ENCODE peak calls at places on chromosome 16, in ten cellular contexts. One of them, this sample, is unnamed.

GRCh38 chr16:26816885-26817571 is 249.7 kb upstream of the C16orf82 start:
- DNase-seq in CD4-positive, alpha-beta memory T cell: no peak
- DNase-seq in activated CD4-positive, alpha-beta T cell treated with anti-CD3 and anti-CD28 coated beads, Interleukin-2, amount 50 U/mL, for 48 hours: no peak
- DNase-seq in left kidney: peak; percentile 36
- DNase-seq in cardiac fibroblast: peak; percentile 33
- DNase-seq in T-helper 2 cell: no peak
- DNase-seq in tibial nerve: no peak
- DNase-seq in T1000: peak; percentile 28
- DNase-seq in NCI-H748 treated with DMSO at 0.1 percent for 48 hours: no peak
- DNase-seq in caudate nucleus: no peak
- DNase-seq in this sample: no peak

GRCh38 chr16:84207869-84208268 is 16.9 kb downstream of the ADAD2 start:
- DNase-seq in CD4-positive, alpha-beta memory T cell: no peak
- DNase-seq in activated CD4-positive, alpha-beta T cell treated with anti-CD3 and anti-CD28 coated beads, Interleukin-2, amount 50 U/mL, for 48 hours: no peak
- DNase-seq in left kidney: peak; percentile 53
- DNase-seq in cardiac fibroblast: no peak
- DNase-seq in T-helper 2 cell: no peak
- DNase-seq in tibial nerve: no peak
- DNase-seq in T1000: no peak
- DNase-seq in NCI-H748 treated with DMSO at 0.1 percent for 48 hours: no peak
- DNase-seq in caudate nucleus: no peak
- DNase-seq in this sample: no peak

GRCh38 chr16:53773150-53773846 is 69.3 kb downstream of the FTO start:
- DNase-seq in CD4-positive, alpha-beta memory T cell: no peak
- DNase-seq in activated CD4-positive, alpha-beta T cell treated with anti-CD3 and anti-CD28 coated beads, Interleukin-2, amount 50 U/mL, for 48 hours: no peak
- DNase-seq in left kidney: peak; percentile 94
- DNase-seq in cardiac fibroblast: peak; percentile 90
- DNase-seq in T-helper 2 cell: peak; percentile 74
- DNase-seq in tibial nerve: no peak
- DNase-seq in T1000: no peak
- DNase-seq in NCI-H748 treated with DMSO at 0.1 percent for 48 hours: peak; percentile 56
- DNase-seq in caudate nucleus: no peak
- DNase-seq in this sample: peak; percentile 60

GRCh38 chr16:86044881-86045600 is 146.1 kb downstream of the IRF8 start:
- DNase-seq in CD4-positive, alpha-beta memory T cell: peak; percentile 68
- DNase-seq in activated CD4-positive, alpha-beta T cell treated with anti-CD3 and anti-CD28 coated beads, Interleukin-2, amount 50 U/mL, for 48 hours: peak; percentile 17
- DNase-seq in left kidney: no peak
- DNase-seq in cardiac fibroblast: no peak
- DNase-seq in T-helper 2 cell: peak; percentile 23
- DNase-seq in tibial nerve: no peak
- DNase-seq in T1000: no peak
- DNase-seq in NCI-H748 treated with DMSO at 0.1 percent for 48 hours: no peak
- DNase-seq in caudate nucleus: no peak
- DNase-seq in this sample: no peak

GRCh38 chr16:88972349-88972748 is 4.7 kb downstream of the CBFA2T3 start:
- DNase-seq in CD4-positive, alpha-beta memory T cell: no peak
- DNase-seq in activated CD4-positive, alpha-beta T cell treated with anti-CD3 and anti-CD28 coated beads, Interleukin-2, amount 50 U/mL, for 48 hours: no peak
- DNase-seq in left kidney: peak; percentile 44
- DNase-seq in cardiac fibroblast: no peak
- DNase-seq in T-helper 2 cell: no peak
- DNase-seq in tibial nerve: no peak
- DNase-seq in T1000: no peak
- DNase-seq in NCI-H748 treated with DMSO at 0.1 percent for 48 hours: no peak
- DNase-seq in caudate nucleus: no peak
- DNase-seq in this sample: no peak

GRCh38 chr16:17318200-17318599 is 152.6 kb downstream of the XYLT1 start:
- DNase-seq in CD4-positive, alpha-beta memory T cell: no peak
- DNase-seq in activated CD4-positive, alpha-beta T cell treated with anti-CD3 and anti-CD28 coated beads, Interleukin-2, amount 50 U/mL, for 48 hours: no peak
- DNase-seq in left kidney: peak; percentile 79
- DNase-seq in cardiac fibroblast: peak; percentile 68
- DNase-seq in T-helper 2 cell: no peak
- DNase-seq in tibial nerve: no peak
- DNase-seq in T1000: no peak
- DNase-seq in NCI-H748 treated with DMSO at 0.1 percent for 48 hours: no peak
- DNase-seq in caudate nucleus: no peak
- DNase-seq in this sample: no peak

GRCh38 chr16:81251871-81252270 is 13.4 kb downstream of the BCO1 start:
- DNase-seq in CD4-positive, alpha-beta memory T cell: no peak
- DNase-seq in activated CD4-positive, alpha-beta T cell treated with anti-CD3 and anti-CD28 coated beads, Interleukin-2, amount 50 U/mL, for 48 hours: no peak
- DNase-seq in left kidney: peak; percentile 21
- DNase-seq in cardiac fibroblast: no peak
- DNase-seq in T-helper 2 cell: no peak
- DNase-seq in tibial nerve: no peak
- DNase-seq in T1000: no peak
- DNase-seq in NCI-H748 treated with DMSO at 0.1 percent for 48 hours: no peak
- DNase-seq in caudate nucleus: no peak
- DNase-seq in this sample: no peak

GRCh38 chr16:12096828-12097522 is 120.4 kb downstream of the SNX29 start:
- DNase-seq in CD4-positive, alpha-beta memory T cell: no peak
- DNase-seq in activated CD4-positive, alpha-beta T cell treated with anti-CD3 and anti-CD28 coated beads, Interleukin-2, amount 50 U/mL, for 48 hours: no peak
- DNase-seq in left kidney: peak; percentile 89
- DNase-seq in cardiac fibroblast: no peak
- DNase-seq in T-helper 2 cell: no peak
- DNase-seq in tibial nerve: no peak
- DNase-seq in T1000: no peak
- DNase-seq in NCI-H748 treated with DMSO at 0.1 percent for 48 hours: no peak
- DNase-seq in caudate nucleus: no peak
- DNase-seq in this sample: no peak

GRCh38 chr16:85202051-85202601 is 89.9 kb upstream of the CIBAR2 start:
- DNase-seq in CD4-positive, alpha-beta memory T cell: no peak
- DNase-seq in activated CD4-positive, alpha-beta T cell treated with anti-CD3 and anti-CD28 coated beads, Interleukin-2, amount 50 U/mL, for 48 hours: no peak
- DNase-seq in left kidney: no peak
- DNase-seq in cardiac fibroblast: no peak
- DNase-seq in T-helper 2 cell: no peak
- DNase-seq in tibial nerve: no peak
- DNase-seq in T1000: no peak
- DNase-seq in NCI-H748 treated with DMSO at 0.1 percent for 48 hours: no peak
- DNase-seq in caudate nucleus: no peak
- DNase-seq in this sample: no peak

GRCh38 chr16:2752850-2753522 is 548 bp downstream of the SRRM2 start:
- DNase-seq in CD4-positive, alpha-beta memory T cell: peak; percentile 67
- DNase-seq in activated CD4-positive, alpha-beta T cell treated with anti-CD3 and anti-CD28 coated beads, Interleukin-2, amount 50 U/mL, for 48 hours: peak; percentile 77
- DNase-seq in left kidney: peak; percentile 94
- DNase-seq in cardiac fibroblast: peak; percentile 80
- DNase-seq in T-helper 2 cell: peak; percentile 84
- DNase-seq in tibial nerve: peak; percentile 63
- DNase-seq in T1000: peak; percentile 87
- DNase-seq in NCI-H748 treated with DMSO at 0.1 percent for 48 hours: peak; percentile 9
- DNase-seq in caudate nucleus: peak; percentile 45
- DNase-seq in this sample: peak; percentile 48

GRCh38 chr16:53257001-53257400 is 177.3 kb upstream of the RBL2 start:
- DNase-seq in CD4-positive, alpha-beta memory T cell: no peak
- DNase-seq in activated CD4-positive, alpha-beta T cell treated with anti-CD3 and anti-CD28 coated beads, Interleukin-2, amount 50 U/mL, for 48 hours: no peak
- DNase-seq in left kidney: no peak
- DNase-seq in cardiac fibroblast: peak; percentile 74
- DNase-seq in T-helper 2 cell: no peak
- DNase-seq in tibial nerve: no peak
- DNase-seq in T1000: no peak
- DNase-seq in NCI-H748 treated with DMSO at 0.1 percent for 48 hours: no peak
- DNase-seq in caudate nucleus: no peak
- DNase-seq in this sample: no peak

GRCh38 chr16:60059141-60059540 is 1325.0 kb upstream of the GOT2 start:
- DNase-seq in CD4-positive, alpha-beta memory T cell: no peak
- DNase-seq in activated CD4-positive, alpha-beta T cell treated with anti-CD3 and anti-CD28 coated beads, Interleukin-2, amount 50 U/mL, for 48 hours: no peak
- DNase-seq in left kidney: no peak
- DNase-seq in cardiac fibroblast: no peak
- DNase-seq in T-helper 2 cell: no peak
- DNase-seq in tibial nerve: no peak
- DNase-seq in T1000: no peak
- DNase-seq in NCI-H748 treated with DMSO at 0.1 percent for 48 hours: no peak
- DNase-seq in caudate nucleus: no peak
- DNase-seq in this sample: no peak

GRCh38 chr16:83418565-83418964 is 389.2 kb upstream of the HSBP1 start:
- DNase-seq in CD4-positive, alpha-beta memory T cell: no peak
- DNase-seq in activated CD4-positive, alpha-beta T cell treated with anti-CD3 and anti-CD28 coated beads, Interleukin-2, amount 50 U/mL, for 48 hours: no peak
- DNase-seq in left kidney: no peak
- DNase-seq in cardiac fibroblast: no peak
- DNase-seq in T-helper 2 cell: no peak
- DNase-seq in tibial nerve: no peak
- DNase-seq in T1000: no peak
- DNase-seq in NCI-H748 treated with DMSO at 0.1 percent for 48 hours: no peak
- DNase-seq in caudate nucleus: no peak
- DNase-seq in this sample: no peak

GRCh38 chr16:23348579-23349469 is 46.7 kb downstream of the SCNN1B start:
- DNase-seq in CD4-positive, alpha-beta memory T cell: no peak
- DNase-seq in activated CD4-positive, alpha-beta T cell treated with anti-CD3 and anti-CD28 coated beads, Interleukin-2, amount 50 U/mL, for 48 hours: no peak
- DNase-seq in left kidney: peak; percentile 16
- DNase-seq in cardiac fibroblast: no peak
- DNase-seq in T-helper 2 cell: no peak
- DNase-seq in tibial nerve: no peak
- DNase-seq in T1000: no peak
- DNase-seq in NCI-H748 treated with DMSO at 0.1 percent for 48 hours: no peak
- DNase-seq in caudate nucleus: no peak
- DNase-seq in this sample: no peak

GRCh38 chr16:11440657-11441012 is 95.4 kb downstream of the RMI2 start:
- DNase-seq in CD4-positive, alpha-beta memory T cell: no peak
- DNase-seq in activated CD4-positive, alpha-beta T cell treated with anti-CD3 and anti-CD28 coated beads, Interleukin-2, amount 50 U/mL, for 48 hours: no peak
- DNase-seq in left kidney: no peak
- DNase-seq in cardiac fibroblast: no peak
- DNase-seq in T-helper 2 cell: no peak
- DNase-seq in tibial nerve: no peak
- DNase-seq in T1000: no peak
- DNase-seq in NCI-H748 treated with DMSO at 0.1 percent for 48 hours: no peak
- DNase-seq in caudate nucleus: no peak
- DNase-seq in this sample: no peak

GRCh38 chr16:23729503-23730424 is 16.7 kb upstream of the ERN2 start:
- DNase-seq in CD4-positive, alpha-beta memory T cell: no peak
- DNase-seq in activated CD4-positive, alpha-beta T cell treated with anti-CD3 and anti-CD28 coated beads, Interleukin-2, amount 50 U/mL, for 48 hours: no peak
- DNase-seq in left kidney: no peak
- DNase-seq in cardiac fibroblast: peak; percentile 56
- DNase-seq in T-helper 2 cell: no peak
- DNase-seq in tibial nerve: no peak
- DNase-seq in T1000: no peak
- DNase-seq in NCI-H748 treated with DMSO at 0.1 percent for 48 hours: no peak
- DNase-seq in caudate nucleus: no peak
- DNase-seq in this sample: no peak